ENCODE peak calls at places on chromosomes 12 and 14, in ten cellular contexts. N is NCI-H1694; A is Right ventricle myocardium inferior; Z is NCI-H1436; B is ACHN; L is frontal cortex; P is H54; U is CD8-positive, alpha-beta T cell; M is LoVo; J is activated CD4-positive, CD25-positive, alpha-beta regulatory T cell. W is an unnamed sample.

GRCh38 chr12:105330938-105331804 is 680 bp downstream of the C12orf75 start:
- DNase-seq in A (no peak), P (no peak), B (peak), M (peak), L (peak), U (peak), Z (peak), N (no peak), J (no peak), W (no peak)

GRCh38 chr12:111033281-111034147 is 113.1 kb upstream of the MYL2 start:
- DNase-seq in A (no peak), N (peak), P (no peak), U (no peak), Z (no peak), B (no peak), M (no peak), J (no peak), L (no peak), W (no peak)

GRCh38 chr14:89422952-89423345 is 5.9 kb upstream of the FOXN3 start:
- DNase-seq in A (no peak), N (no peak), J (no peak), Z (no peak), L (no peak), U (no peak), P (no peak), M (no peak), B (no peak), W (no peak)

GRCh38 chr12:132673288-132674179 is 13.6 kb downstream of the POLE start:
- DNase-seq in B (no peak), M (no peak), Z (no peak), N (no peak), A (no peak), J (no peak), U (no peak), P (no peak), L (no peak), W (no peak)

GRCh38 chr12:34547276-34547675 is 525.0 kb downstream of the ALG10 start:
- DNase-seq in M (no peak), Z (no peak), B (no peak), P (no peak), A (no peak), N (no peak), L (no peak), U (no peak), J (no peak), W (no peak)

GRCh38 chr12:2634481-2634880 is 160.3 kb upstream of the FKBP4 start:
- DNase-seq in U (no peak), Z (no peak), P (no peak), N (no peak), B (no peak), M (no peak), J (no peak), A (no peak), L (no peak), W (no peak)

GRCh38 chr14:91244501-91244901 is at the start of gene GPR68:
- DNase-seq in A (peak), M (no peak), Z (no peak), B (peak), N (peak), L (no peak), U (no peak), P (peak), J (no peak), W (no peak)

GRCh38 chr12:56657416-56658379 is 11.9 kb upstream of the ATP5F1B start:
- DNase-seq in Z (no peak), A (no peak), U (no peak), B (no peak), M (no peak), N (no peak), J (no peak), P (no peak), L (no peak), W (no peak)

GRCh38 chr14:42192659-42193425 is 586.2 kb downstream of the LRFN5 start:
- DNase-seq in Z (peak), L (no peak), J (no peak), A (no peak), N (no peak), M (peak), P (peak), B (peak), U (no peak), W (no peak)

GRCh38 chr12:50057000-50057841 is at the start of gene ASIC1:
- DNase-seq in L (peak), U (peak), B (peak), J (no peak), N (no peak), P (peak), Z (peak), A (peak), M (peak), W (no peak)

GRCh38 chr12:122980192-122981035 is at the start of gene ARL6IP4:
- DNase-seq in A (peak), P (peak), Z (peak), U (peak), M (peak), J (peak), N (no peak), B (peak), L (peak), W (no peak)

GRCh38 chr14:106850913-106851825 is 1324.8 kb downstream of the TMEM121 start:
- DNase-seq in B (no peak), N (no peak), U (no peak), L (no peak), Z (peak), M (no peak), P (no peak), A (no peak), J (no peak), W (no peak)

GRCh38 chr14:92747701-92748258 is 647 bp downstream of the LGMN start:
- DNase-seq in B (peak), M (peak), N (no peak), A (no peak), P (no peak), U (no peak), J (no peak), Z (no peak), L (no peak), W (no peak)